ENCODE peak calls at places on chromosomes 3 and 15, in four cellular contexts. D is GM12878, X is HepG2, J is H1. G is an unnamed sample.

GRCh38 chr3:196793224-196793623 is 53.6 kb downstream of the PAK2 start:
- DNase-seq in D (no peak), X (peak), J (no peak), G (no peak)

GRCh38 chr15:97027772-97028171 is 697.3 kb downstream of the NR2F2 start:
- DNase-seq in D (no peak), X (no peak), J (no peak), G (no peak)

GRCh38 chr3:169244119-169244864 is 419.2 kb downstream of the MECOM start:
- DNase-seq in D (no peak), X (no peak), J (no peak), G (no peak)

GRCh38 chr15:69610858-69611257 is 158.2 kb downstream of the RPLP1 start:
- DNase-seq in D (no peak), X (no peak), J (no peak), G (no peak)

GRCh38 chr3:33779751-33780150 is 18.7 kb upstream of the PDCD6IP start:
- DNase-seq in D (no peak), X (no peak), J (no peak), G (no peak)

GRCh38 chr3:48536787-48537186 is 19.8 kb downstream of the PFKFB4 start:
- DNase-seq in D (no peak), X (no peak), J (no peak), G (no peak)

GRCh38 chr3:136038668-136039067 is 73.1 kb downstream of the PPP2R3A start:
- DNase-seq in D (no peak), X (no peak), J (no peak), G (no peak)

GRCh38 chr3:27560484-27561056 is 76.4 kb upstream of the SLC4A7 start:
- DNase-seq in D (no peak), X (no peak), J (no peak), G (no peak)

GRCh38 chr3:157527471-157527881 is 24.3 kb upstream of the VEPH1 start:
- DNase-seq in D (no peak), X (no peak), J (no peak), G (no peak)

GRCh38 chr15:76678766-76679165 is 226.4 kb downstream of the SCAPER start:
- DNase-seq in D (no peak), X (no peak), J (no peak), G (no peak)

GRCh38 chr15:101054991-101055390 is 135.8 kb downstream of the LRRK1 start:
- DNase-seq in D (no peak), X (no peak), J (no peak), G (no peak)

GRCh38 chr3:115323380-115323779 is 176.3 kb upstream of the ZBTB20 start:
- DNase-seq in D (no peak), X (no peak), J (no peak), G (no peak)

GRCh38 chr3:67011414-67012131 is 13.5 kb downstream of the KBTBD8 start:
- DNase-seq in D (no peak), X (no peak), J (no peak), G (peak)

GRCh38 chr3:6994081-6994668 is 133.3 kb downstream of the GRM7 start:
- DNase-seq in D (no peak), X (no peak), J (no peak), G (peak)

GRCh38 chr15:59237854-59238252 is 31.2 kb downstream of the LDHAL6B start:
- DNase-seq in D (peak), X (no peak), J (no peak), G (no peak)

GRCh38 chr3:115986555-115987207 is 363.4 kb downstream of the GAP43 start:
- DNase-seq in D (no peak), X (peak), J (no peak), G (peak)

GRCh38 chr3:11919390-11919789 is 72.7 kb upstream of the TAMM41 start:
- DNase-seq in D (no peak), X (no peak), J (no peak), G (no peak)

GRCh38 chr3:126133606-126134005 is 46.8 kb downstream of the ALDH1L1 start:
- DNase-seq in D (no peak), X (no peak), J (no peak), G (no peak)

GRCh38 chr15:70289191-70289955 is 191.7 kb upstream of the TLE3 start:
- DNase-seq in D (no peak), X (no peak), J (no peak), G (no peak)

GRCh38 chr3:197029511-197030167 is at the start of gene MELTF:
- DNase-seq in D (no peak), X (peak), J (no peak), G (peak)

GRCh38 chr3:39383190-39383912 is at the start of gene SLC25A38:
- DNase-seq in D (no peak), X (peak), J (peak), G (peak)

GRCh38 chr15:33941279-33942063 is 26.8 kb upstream of the CHRM5 start:
- DNase-seq in D (no peak), X (no peak), J (no peak), G (no peak)
- TF ChIP-seq TAF1 in D (no peak), X (no peak), J (no peak), G (no peak)

GRCh38 chr3:110900583-110900982 is 171.0 kb upstream of the NECTIN3 start:
- DNase-seq in D (no peak), X (no peak), J (no peak), G (no peak)
- TF ChIP-seq ATF3 in D (no peak), X (no peak), J (no peak), G (no peak)

GRCh38 chr3:60742606-60743145 is 508.6 kb downstream of the FHIT start:
- DNase-seq in D (no peak), X (peak), J (peak), G (no peak)
- TF ChIP-seq TAF1 in D (no peak), X (no peak), J (no peak), G (no peak)

GRCh38 chr3:158703566-158703965 is 28.7 kb downstream of the RARRES1 start:
- DNase-seq in D (no peak), X (no peak), J (no peak), G (no peak)

GRCh38 chr3:158700559-158700958 is 28.1 kb upstream of the LXN start:
- DNase-seq in D (no peak), X (no peak), J (no peak), G (no peak)

GRCh38 chr3:158696618-158697017 is 24.2 kb upstream of the LXN start:
- DNase-seq in D (no peak), X (peak), J (no peak), G (no peak)

GRCh38 chr3:158702815-158703481 is 29.3 kb downstream of the RARRES1 start:
- DNase-seq in D (no peak), X (no peak), J (no peak), G (no peak)

DNA sequence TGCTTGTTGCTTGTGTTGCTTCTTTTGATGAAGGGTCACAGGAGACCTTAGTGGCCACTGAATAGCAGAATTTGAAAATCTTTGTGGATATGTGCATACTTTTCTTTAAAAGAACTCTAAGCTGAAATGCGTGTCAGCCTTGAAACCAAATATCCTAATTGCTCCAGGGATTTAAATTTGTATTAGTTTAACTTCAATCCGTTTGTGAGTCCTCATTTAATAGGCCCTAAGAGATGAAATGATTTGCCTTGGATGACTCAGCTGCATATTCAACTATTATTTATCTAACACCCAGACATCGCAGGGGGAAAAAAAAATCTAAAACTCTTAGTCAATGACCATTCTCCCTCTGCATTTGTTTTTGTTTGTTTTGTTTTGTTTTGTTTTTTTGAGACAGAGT is 29.2 kb upstream of the LXN start:
- DNase-seq in D (no peak), X (no peak), J (no peak), G (no peak)
- TF ChIP-seq ATF3 in D (no peak), X (no peak), J (no peak), G (no peak)

DNA sequence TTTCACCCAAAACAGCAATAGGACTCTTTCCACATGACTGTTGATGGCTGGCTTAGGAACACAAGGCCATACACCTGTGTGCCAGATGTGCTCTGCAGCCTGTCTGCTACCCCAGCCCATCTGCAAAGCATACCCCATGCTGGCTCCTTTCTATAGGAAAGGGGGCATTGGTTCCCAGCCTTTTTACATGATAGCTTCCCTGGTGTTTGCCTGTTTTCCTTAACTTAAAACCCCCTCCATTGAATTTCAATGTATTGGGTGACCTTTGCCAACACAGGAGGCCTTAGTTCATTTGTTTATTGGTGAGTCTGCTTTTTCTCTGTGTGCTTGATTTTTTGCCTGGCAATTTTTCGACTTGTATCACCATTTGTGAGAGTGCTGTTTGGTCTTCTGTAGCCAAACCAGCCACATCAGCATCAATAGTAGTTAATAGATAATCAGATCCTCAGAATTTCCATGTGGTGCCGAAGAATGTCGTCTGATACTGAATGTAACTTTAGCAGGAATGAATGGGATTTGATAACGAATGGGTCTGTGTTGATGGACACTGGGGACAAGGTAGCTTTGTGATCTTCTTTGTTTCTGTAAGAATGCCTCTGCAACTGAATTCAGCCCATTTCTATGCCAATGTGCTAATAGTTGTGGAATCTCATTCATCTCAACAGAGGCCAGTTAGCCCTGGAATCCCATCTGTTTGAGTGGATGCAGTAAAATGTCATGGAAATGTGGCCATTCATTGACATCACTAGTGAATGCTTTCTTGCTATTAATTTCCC is 272.2 kb upstream of the RARB start:
- DNase-seq in D (no peak), X (no peak), J (peak), G (no peak)
- TF ChIP-seq TAF1 in D (no peak), X (no peak), J (no peak), G (no peak)

GRCh38 chr3:1848935-1849334 is 249.7 kb upstream of the CNTN4 start:
- DNase-seq in D (no peak), X (no peak), J (no peak), G (no peak)
- TF ChIP-seq ATF3 in D (no peak), X (no peak), J (no peak), G (no peak)

GRCh38 chr3:143332046-143332445 is 212.5 kb downstream of the CHST2 start:
- DNase-seq in D (no peak), X (no peak), J (no peak), G (no peak)

GRCh38 chr3:143339451-143339850 is 219.9 kb downstream of the CHST2 start:
- DNase-seq in D (no peak), X (no peak), J (no peak), G (no peak)

GRCh38 chr3:143333367-143333766 is 213.8 kb downstream of the CHST2 start:
- DNase-seq in D (no peak), X (no peak), J (no peak), G (no peak)

GRCh38 chr3:143334231-143334630 is 214.7 kb downstream of the CHST2 start:
- DNase-seq in D (no peak), X (no peak), J (no peak), G (no peak)

DNA sequence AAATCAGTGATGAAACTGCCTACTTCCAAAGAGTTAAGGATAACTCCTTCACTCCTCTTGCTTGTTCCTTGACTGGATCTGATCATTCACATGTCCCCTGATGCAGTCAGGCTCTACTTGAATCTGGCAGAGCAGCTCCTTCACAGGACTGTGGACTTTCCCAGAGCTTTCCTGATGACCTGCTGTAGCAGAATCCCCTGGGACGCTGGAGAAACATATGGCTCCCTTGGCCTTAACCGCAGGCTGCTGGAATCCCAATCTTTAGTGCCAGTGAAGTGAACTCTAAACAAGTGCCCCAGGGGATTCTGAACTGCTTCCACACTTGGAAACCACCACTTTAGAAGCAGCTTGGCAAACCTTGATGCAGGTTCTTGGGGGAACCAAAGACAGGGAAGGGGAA is 217.8 kb downstream of the CHST2 start:
- DNase-seq in D (no peak), X (no peak), J (no peak), G (no peak)
- TF ChIP-seq TAF1 in D (no peak), X (no peak), J (no peak), G (no peak)

GRCh38 chr3:150682819-150683218 is 20.9 kb downstream of the ERICH6 start:
- DNase-seq in D (no peak), X (no peak), J (no peak), G (no peak)

GRCh38 chr3:150680562-150680961 is 23.2 kb downstream of the ERICH6 start:
- DNase-seq in D (no peak), X (no peak), J (no peak), G (no peak)

GRCh38 chr3:150675587-150675986 is 28.1 kb downstream of the ERICH6 start:
- DNase-seq in D (no peak), X (no peak), J (no peak), G (no peak)

DNA sequence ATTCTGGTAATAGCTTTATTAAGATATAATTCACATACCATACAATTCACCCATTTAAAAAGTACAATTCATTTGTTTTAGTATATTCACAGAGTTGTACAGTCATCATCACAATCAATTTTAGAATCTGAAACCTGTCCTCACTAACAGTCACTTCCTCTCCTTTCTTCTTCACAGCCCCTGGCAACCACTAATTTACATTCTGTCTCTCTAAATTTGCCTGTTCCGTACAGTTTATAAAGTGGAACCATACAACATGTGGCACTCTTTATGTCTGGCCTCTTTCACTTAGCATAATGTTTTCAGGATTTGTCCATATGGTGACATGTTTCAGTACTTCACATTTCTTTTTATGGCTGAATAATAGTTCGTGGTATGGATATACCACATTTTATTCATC is 22.7 kb downstream of the ERICH6 start:
- DNase-seq in D (peak), X (no peak), J (no peak), G (no peak)
- TF ChIP-seq ATF3 in D (no peak), X (no peak), J (no peak), G (no peak)

GRCh38 chr15:53197426-53197839 is 407.3 kb upstream of the ONECUT1 start:
- DNase-seq in D (no peak), X (peak), J (peak), G (peak)
- TF ChIP-seq TAF1 in D (no peak), X (no peak), J (no peak), G (no peak)